ENCODE peak calls at places on chromosomes 5 and 9, in four cellular contexts. Y is lower lobe of right lung; X is effector memory CD4-positive, alpha-beta T cell; W is tibial nerve. F is an unnamed sample. For H3K4me1, the result is how much of the 10 kb centered on the place peaks cover.

GRCh38 chr9:77469515-77470197 is 178.5 kb downstream of the GNA14 start:
- DNase-seq in Y (no peak), X (no peak), W (no peak), F (no peak)

GRCh38 chr5:40685191-40685590 is 5.5 kb downstream of the PTGER4 start:
- DNase-seq in Y (no peak), X (no peak), W (no peak), F (no peak)

GRCh38 chr5:38796739-38797108 is 49.1 kb upstream of the OSMR start:
- DNase-seq in Y (no peak), X (no peak), W (no peak), F (no peak)

GRCh38 chr9:97769208-97769607 is 72.1 kb upstream of the XPA start:
- DNase-seq in Y (no peak), X (no peak), W (no peak), F (no peak)

GRCh38 chr9:10612649-10613398 is at the start of gene PTPRD:
- DNase-seq in Y (peak), X (no peak), W (no peak), F (no peak)

GRCh38 chr9:13719981-13720380 is 440.5 kb upstream of the MPDZ start:
- DNase-seq in Y (no peak), X (no peak), W (no peak), F (no peak)

GRCh38 chr9:14258840-14259239 is 55.1 kb downstream of the NFIB start:
- DNase-seq in Y (no peak), X (no peak), W (no peak), F (no peak)

GRCh38 chr9:93097496-93098205 is 1.6 kb downstream of the CARD19 start:
- DNase-seq in Y (peak), X (no peak), W (no peak), F (no peak)

GRCh38 chr5:88940712-88941111 is 57.7 kb upstream of the MEF2C start:
- DNase-seq in Y (no peak), X (no peak), W (no peak), F (no peak)

GRCh38 chr5:87069974-87070608 is 197.6 kb upstream of the RASA1 start:
- DNase-seq in Y (no peak), X (no peak), W (no peak), F (no peak)

GRCh38 chr5:51345106-51345505 is 38.1 kb upstream of the ISL1 start:
- DNase-seq in Y (no peak), X (no peak), W (no peak), F (no peak)

GRCh38 chr5:12023614-12024241 is 119.5 kb upstream of the CTNND2 start:
- DNase-seq in Y (no peak), X (no peak), W (no peak), F (no peak)

GRCh38 chr9:126448865-126449577 is 122.4 kb downstream of the MVB12B start:
- DNase-seq in Y (no peak), X (no peak), W (no peak), F (no peak)

DNA sequence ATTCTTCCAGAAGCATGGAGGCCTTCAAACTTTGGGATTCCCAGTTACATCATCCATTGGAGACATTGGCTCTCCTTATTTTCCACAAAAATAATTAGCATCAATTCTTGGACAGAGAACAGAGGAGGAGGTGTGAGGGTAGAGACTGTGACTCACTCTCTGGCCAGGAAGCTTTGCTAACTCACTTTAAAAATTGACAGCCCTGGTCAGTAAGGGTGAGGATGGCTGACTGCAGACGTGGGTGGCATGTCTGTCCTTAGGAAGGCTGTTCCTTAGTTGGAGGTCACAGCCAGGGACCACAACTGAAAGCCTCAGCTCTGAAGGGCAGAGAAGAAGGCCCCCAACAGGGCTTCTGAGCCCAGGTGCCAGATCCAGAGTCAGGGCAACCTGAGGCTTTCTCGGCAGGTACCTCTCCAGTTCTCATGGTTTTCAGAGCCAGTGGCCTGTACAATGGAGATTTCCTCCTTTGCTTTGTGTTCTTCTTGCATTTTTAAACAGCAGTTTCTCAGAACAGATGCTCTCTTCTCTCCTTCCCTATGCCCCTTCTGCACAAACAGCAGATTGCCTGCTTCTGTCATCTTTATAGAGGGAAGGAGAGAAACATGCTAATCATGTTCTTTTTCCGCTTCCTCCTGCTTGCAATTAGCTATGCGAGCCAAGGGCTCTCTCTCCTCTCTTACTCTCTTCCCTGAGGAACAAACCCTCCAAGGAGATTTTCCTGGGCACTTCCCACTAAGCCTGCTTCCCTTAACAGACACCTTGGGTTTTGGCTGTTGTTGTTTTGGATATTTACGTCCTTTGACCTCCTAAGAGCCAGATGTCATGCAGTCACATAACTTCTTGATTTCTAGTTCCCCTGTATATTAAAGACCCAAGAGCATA is 92.5 kb upstream of the ZNF366 start:
- DNase-seq in Y (no peak), X (no peak), W (no peak), F (no peak)
- H3K4me1 ChIP-seq in Y (under half), X (under half), W (under half), F (under half)

DNA sequence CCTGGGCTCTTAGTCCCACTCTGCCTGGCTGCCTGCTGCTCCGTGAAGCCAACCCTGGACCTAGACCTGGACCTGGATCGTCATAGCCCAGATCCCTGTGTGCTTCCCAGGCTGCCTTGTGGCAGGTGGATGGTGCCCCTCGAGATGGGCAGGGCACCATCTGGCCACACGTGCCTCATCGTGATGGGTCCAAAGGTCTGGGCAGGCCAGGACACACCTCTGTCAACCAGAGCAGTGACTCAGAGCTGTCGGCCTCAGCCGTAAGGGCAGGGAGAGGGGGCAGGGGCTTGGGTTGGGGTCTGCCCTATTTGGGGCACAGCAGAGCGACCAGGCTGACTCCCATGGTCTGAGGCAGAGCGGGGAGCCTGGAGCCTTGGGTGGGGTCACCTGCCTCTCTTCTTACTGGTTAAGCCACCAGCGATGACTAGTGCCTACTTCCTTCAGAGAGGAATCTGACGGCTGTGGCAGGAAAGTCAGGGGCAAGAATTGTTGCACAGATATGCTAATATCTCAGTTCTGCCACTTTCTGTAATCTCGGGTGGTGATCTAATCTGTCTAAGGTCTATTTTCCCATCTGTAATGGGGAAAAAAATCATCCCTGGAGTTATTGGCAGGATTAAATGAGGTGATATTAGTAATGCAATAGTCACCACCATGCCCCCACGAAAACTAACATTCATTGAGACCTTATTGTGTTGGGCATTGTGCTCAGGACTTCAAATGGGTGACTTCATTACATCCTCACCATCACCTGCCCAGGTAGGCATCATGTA is 3.2 kb upstream of the CDHR2 start:
- DNase-seq in Y (no peak), X (no peak), W (no peak), F (no peak)
- H3K4me1 ChIP-seq in Y (under half), X (under half), W (under half), F (half or more)

GRCh38 chr5:30839956-30840355 is 353.5 kb upstream of the CDH6 start:
- DNase-seq in Y (no peak), X (no peak), W (no peak), F (no peak)
- H3K4me1 ChIP-seq in Y (under half), X (under half), W (under half), F (under half)

GRCh38 chr5:72241346-72242003 is 78.6 kb downstream of the MRPS27 start:
- DNase-seq in Y (no peak), X (no peak), W (no peak), F (no peak)
- H3K4me1 ChIP-seq in Y (under half), X (under half), W (half or more), F (under half)

DNA sequence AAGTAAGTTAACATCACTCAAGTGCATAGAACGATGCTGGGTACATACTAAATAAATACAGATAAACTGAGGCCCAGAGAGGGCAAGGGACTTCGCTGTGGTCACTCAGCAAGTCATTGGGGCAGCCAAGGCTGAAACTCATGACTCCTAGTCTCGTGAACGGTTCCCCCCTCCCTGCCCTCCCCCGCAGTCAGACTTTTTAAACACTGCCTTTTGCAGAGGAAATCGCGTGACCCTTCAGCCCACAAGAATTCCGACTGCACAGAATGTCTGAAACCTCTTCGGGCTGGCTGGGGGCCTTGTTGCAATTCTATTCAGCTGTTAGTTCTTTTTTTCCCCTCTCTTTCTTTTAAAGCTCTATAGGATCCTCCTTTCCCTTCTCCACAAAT is 28.1 kb downstream of the NEK6 start:
- DNase-seq in Y (peak), X (no peak), W (peak), F (peak)
- H3K4me1 ChIP-seq in Y (half or more), X (under half), W (half or more), F (under half)

GRCh38 chr5:148539851-148540250 is 114.5 kb downstream of the HTR4 start:
- DNase-seq in Y (no peak), X (no peak), W (no peak), F (no peak)

GRCh38 chr5:148541054-148541835 is 113.1 kb downstream of the HTR4 start:
- DNase-seq in Y (no peak), X (no peak), W (no peak), F (no peak)

GRCh38 chr5:148542812-148543211 is 111.5 kb downstream of the HTR4 start:
- DNase-seq in Y (no peak), X (no peak), W (no peak), F (no peak)

GRCh38 chr5:148540636-148541035 is 113.7 kb downstream of the HTR4 start:
- DNase-seq in Y (no peak), X (no peak), W (no peak), F (no peak)

GRCh38 chr5:148543727-148544126 is 110.6 kb downstream of the HTR4 start:
- DNase-seq in Y (no peak), X (no peak), W (no peak), F (no peak)
- H3K4me1 ChIP-seq in Y (under half), X (under half), W (under half), F (under half)

GRCh38 chr9:114178076-114178475 is 22.7 kb downstream of the COL27A1 start:
- DNase-seq in Y (no peak), X (no peak), W (no peak), F (no peak)
- H3K4me1 ChIP-seq in Y (under half), X (under half), W (half or more), F (under half)

GRCh38 chr9:16803648-16804047 is 66.8 kb downstream of the BNC2 start:
- DNase-seq in Y (no peak), X (no peak), W (no peak), F (no peak)

GRCh38 chr9:16811987-16812685 is 58.3 kb downstream of the BNC2 start:
- DNase-seq in Y (no peak), X (no peak), W (no peak), F (no peak)

GRCh38 chr9:16809912-16810610 is 60.4 kb downstream of the BNC2 start:
- DNase-seq in Y (no peak), X (no peak), W (no peak), F (no peak)

DNA sequence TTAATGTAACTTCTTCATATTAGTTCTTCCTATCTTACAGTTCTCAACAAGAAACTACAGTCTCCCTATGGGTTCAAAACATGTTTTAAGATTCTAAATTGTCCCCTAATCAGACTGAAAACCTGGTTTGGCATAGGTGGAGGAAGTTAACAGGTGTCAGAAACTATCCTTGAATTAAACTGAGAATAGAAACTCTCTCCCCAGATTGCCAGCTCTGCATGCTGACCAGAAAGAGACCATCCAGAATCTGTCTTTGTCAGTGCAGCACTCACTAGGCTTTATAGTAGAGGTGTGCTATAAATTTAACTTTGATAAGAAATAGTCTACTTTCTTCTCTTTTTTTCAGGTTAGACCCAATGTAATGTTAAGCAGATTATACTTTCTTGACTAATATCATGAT is 63.8 kb downstream of the BNC2 start:
- DNase-seq in Y (no peak), X (no peak), W (no peak), F (no peak)
- H3K4me1 ChIP-seq in Y (under half), X (under half), W (under half), F (under half)